ENCODE peak calls at places on chromosomes 1 and 21, in five cellular contexts. R is fibroblast of lung, J is mesenchymal stem cell, N is PC-3, V is OCI-LY7. U is an unnamed sample.

GRCh38 chr1:161946071-161946987 is 77.3 kb downstream of the OLFML2B start:
- DNase-seq in R (peak; percentile 83), J (peak; percentile 72), N (no peak), V (no peak), U (no peak)

GRCh38 chr1:72282690-72283203 is 408 bp upstream of the NEGR1 start:
- DNase-seq in R (peak; percentile 94), J (peak; percentile 93), N (peak; percentile 89), V (no peak), U (peak; percentile 89)

GRCh38 chr1:28309702-28310101 is 19.1 kb upstream of the MED18 start:
- DNase-seq in R (no peak), J (no peak), N (no peak), V (no peak), U (no peak)

GRCh38 chr21:36087362-36088138 is 17.7 kb downstream of the CBR1 start:
- DNase-seq in R (peak; percentile 24), J (no peak), N (no peak), V (no peak), U (no peak)

GRCh38 chr1:219085988-219086387 is 87.7 kb upstream of the LYPLAL1 start:
- DNase-seq in R (peak; percentile 81), J (peak; percentile 15), N (peak; percentile 54), V (no peak), U (no peak)

GRCh38 chr1:207393610-207394009 is 60.5 kb upstream of the CR2 start:
- DNase-seq in R (peak; percentile 92), J (peak; percentile 78), N (peak; percentile 100), V (no peak), U (no peak)

GRCh38 chr1:181135462-181135781 is 46.9 kb downstream of the IER5 start:
- DNase-seq in R (peak; percentile 49), J (peak; percentile 50), N (peak; percentile 21), V (peak; percentile 43), U (peak; percentile 67)

GRCh38 chr1:212664409-212665199 is 35.0 kb downstream of the BATF3 start:
- DNase-seq in R (no peak), J (no peak), N (no peak), V (no peak), U (no peak)

GRCh38 chr1:223678841-223679240 is 13.3 kb upstream of the CAPN8 start:
- DNase-seq in R (no peak), J (no peak), N (no peak), V (no peak), U (no peak)

GRCh38 chr21:43935711-43936110 is 70.7 kb downstream of the AGPAT3 start:
- DNase-seq in R (no peak), J (no peak), N (no peak), V (no peak), U (no peak)

GRCh38 chr1:8962812-8963669 is 17.4 kb downstream of the CA6 start:
- DNase-seq in R (no peak), J (peak; percentile 53), N (peak; percentile 56), V (peak; percentile 85), U (peak; percentile 40)

DNA sequence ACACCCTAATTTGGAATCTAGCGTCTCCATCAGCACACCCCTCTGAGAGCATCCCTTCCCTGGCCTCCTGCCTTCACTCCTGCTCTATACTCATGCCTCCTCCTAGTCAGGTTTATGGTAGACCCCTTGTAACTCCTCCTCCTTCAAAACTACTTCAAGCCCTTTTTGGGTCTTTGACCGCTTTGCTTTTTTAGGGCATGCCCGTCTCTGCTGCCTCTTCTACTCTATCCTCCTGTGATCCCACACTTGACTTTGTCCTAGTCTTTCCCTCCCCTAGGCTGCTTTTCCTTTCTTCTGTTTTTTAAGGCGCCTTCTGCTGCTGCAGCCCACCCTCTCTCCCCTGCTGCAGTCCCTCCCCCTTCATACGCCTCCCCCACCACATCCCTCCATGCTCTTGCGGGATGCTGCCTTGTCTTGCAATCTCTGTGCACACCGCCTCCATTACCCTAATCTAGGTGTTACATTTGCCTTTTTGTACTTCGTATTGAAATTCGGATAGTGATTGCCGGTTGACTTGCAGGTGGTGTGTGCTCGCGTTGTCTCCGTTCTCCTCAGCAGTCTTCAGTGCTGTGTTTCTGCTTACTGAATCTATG is 1.5 kb downstream of the SNX27 start:
- DNase-seq in R (no peak), J (no peak), N (no peak), V (no peak), U (no peak)
- H2AFZ ChIP-seq in R (no peak overlapping the region), J (no peak overlapping the region), N (peak overlapping the region; percentile 95), V (no peak overlapping the region), U (no peak overlapping the region)

DNA sequence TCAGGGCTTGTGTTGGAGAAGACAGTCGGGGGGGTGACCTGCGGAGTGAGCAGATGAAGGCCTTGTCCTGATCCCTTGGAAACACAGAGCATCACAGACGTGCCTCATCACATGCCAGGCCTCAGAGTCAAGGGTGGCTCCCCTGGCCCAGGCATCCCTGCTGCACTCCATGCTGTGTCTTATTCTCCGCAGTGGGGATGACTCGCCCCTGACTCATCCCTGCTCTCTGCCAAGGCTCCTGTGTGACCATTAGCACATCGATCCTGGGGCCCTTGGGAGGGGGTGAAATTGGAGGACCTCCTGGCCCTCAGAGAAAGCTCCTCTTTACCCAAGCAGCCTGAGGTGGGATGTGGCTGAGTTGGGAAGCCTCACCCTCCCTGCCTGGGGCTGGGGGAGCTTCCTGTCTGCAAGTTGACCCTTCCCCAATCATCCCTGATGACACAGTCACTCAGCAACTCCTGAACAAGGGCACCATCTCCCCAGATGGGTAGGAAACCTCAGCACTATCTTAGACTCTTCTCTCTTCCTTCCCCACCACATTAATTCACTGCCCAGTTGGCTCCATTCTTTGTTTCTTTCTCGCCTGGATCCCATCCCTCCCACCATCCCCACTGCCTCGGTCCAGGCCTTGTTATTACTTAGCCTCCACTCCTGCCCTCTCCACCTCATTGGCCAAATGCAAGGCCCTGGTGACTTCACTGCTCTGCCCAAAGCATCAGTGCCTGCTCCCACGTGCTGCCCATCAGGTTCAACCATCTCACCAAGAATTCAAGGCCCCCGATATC is 74.6 kb downstream of the CAMK2N1 start:
- DNase-seq in R (peak; percentile 94), J (peak; percentile 84), N (peak; percentile 94), V (no peak), U (no peak)
- H3K4me2 ChIP-seq in R (peak overlapping the region; percentile 46), J (no peak overlapping the region), N (peak overlapping the region; percentile 11), V (no peak overlapping the region), U (no peak overlapping the region)

DNA sequence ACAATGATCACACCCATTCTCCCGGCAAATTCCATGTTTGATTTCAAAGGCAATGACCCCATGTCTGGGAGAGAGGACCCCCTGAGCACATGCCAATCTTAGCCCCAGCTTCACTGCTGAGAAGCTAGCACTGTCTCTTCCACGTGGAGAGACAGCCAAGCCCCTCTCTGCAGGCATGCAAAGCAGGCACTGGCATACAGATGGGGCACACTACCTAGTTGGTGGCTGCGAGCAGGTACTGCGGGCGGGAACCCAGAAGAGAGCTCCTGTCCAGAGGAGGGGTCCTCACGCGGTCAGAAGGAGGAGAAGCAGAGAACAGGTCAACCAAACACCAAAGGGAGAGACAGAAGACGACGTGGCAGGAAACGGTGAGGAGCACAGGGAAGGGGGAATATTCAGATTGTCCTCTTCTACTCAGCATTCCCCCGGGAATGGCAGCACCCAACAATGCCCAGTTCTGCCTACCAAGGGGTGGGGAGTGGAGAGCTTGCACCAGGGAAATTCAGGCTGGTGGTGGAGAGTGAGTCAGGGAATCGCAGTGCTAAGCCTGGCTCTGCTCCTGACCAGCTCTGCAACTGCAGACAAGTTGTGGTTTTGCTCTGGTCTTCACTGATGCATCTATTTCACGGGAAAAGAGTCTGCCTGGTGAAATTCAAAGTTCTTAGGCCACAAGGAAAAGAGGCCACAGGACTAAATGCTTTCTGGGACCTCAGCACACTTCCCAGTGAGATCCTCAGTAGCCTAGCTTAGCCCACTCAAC is 48.1 kb upstream of the GOLT1A start:
- DNase-seq in R (peak; percentile 77), J (peak; percentile 68), N (no peak), V (no peak), U (no peak)
- H3K4me1 ChIP-seq in R (peaks cover 6% of the 10 kb centered on the region), J (peaks cover 7% of the 10 kb centered on the region), N (no peaks in the 10 kb centered on the region), V (no peaks in the 10 kb centered on the region), U (no peaks in the 10 kb centered on the region)

GRCh38 chr1:155000725-155001437 is 1.7 kb upstream of the ZBTB7B start:
- DNase-seq in R (peak; percentile 92), J (peak; percentile 94), N (peak; percentile 98), V (peak; percentile 93), U (peak; percentile 95)

GRCh38 chr1:155000475-155000724 is 2.2 kb upstream of the ZBTB7B start:
- DNase-seq in R (no peak), J (no peak), N (no peak), V (no peak), U (peak; percentile 74)

GRCh38 chr1:155001438-155001687 is 1.2 kb upstream of the ZBTB7B start:
- DNase-seq in R (no peak), J (no peak), N (no peak), V (no peak), U (no peak)

GRCh38 chr1:154998818-154999650 is 3.6 kb upstream of the ZBTB7B start:
- DNase-seq in R (peak; percentile 59), J (peak; percentile 62), N (peak; percentile 77), V (peak; percentile 88), U (peak; percentile 92)

DNA sequence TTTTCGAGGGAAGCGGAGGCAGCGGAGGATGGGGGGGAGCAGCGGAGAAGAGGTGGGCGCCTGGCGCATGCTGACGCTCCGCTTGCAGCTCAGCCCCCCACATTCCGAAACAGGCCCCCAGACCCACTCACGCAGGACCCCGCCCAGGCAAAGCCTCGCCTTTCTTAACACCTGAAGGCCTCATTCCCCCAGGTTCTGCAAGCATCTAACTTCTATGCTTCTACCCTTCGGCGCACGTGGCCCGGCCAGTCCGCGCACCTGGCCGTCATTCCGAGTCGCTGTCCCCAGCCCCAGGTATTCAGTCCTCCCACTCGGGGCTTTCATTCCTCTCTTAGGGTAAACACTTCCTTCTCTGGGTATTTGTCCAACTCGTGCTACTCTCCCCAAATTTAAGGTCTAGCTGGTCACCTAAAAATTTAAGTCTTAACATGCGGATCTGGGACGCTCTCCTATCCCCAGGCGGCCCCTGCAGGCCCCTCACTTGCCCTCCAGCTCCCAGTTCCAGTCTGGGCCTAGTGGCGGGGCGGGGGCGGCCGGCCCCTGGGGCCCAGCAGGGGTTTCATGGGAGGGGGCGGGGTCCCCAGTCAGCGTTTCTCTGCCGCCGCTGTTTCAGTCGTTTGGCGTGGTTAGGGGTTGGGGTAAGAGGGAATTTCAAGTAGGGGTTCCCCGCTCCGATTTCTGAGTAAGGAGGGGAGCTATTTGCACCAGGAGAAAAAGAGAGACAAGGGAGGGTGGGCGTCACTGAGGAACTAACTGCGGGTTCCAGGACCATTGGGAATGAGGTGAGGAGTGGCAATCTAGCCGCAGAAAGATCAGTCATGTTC is 2.7 kb upstream of the ZBTB7B start:
- DNase-seq in R (peak; percentile 11), J (peak; percentile 44), N (peak; percentile 38), V (peak; percentile 76), U (peak; percentile 91)
- H2AFZ ChIP-seq in R (peak overlapping the region; percentile 13), J (no peak overlapping the region), N (peak overlapping the region; percentile 78), V (peak overlapping the region; percentile 28), U (peak overlapping the region; percentile 5)

GRCh38 chr21:22795091-22795490 is 1796.9 kb downstream of the NCAM2 start:
- DNase-seq in R (no peak), J (no peak), N (no peak), V (no peak), U (no peak)

GRCh38 chr21:22796147-22796546 is 1797.9 kb downstream of the NCAM2 start:
- DNase-seq in R (no peak), J (no peak), N (no peak), V (no peak), U (no peak)

GRCh38 chr21:22791376-22791775 is 1793.2 kb downstream of the NCAM2 start:
- DNase-seq in R (no peak), J (no peak), N (no peak), V (no peak), U (no peak)

GRCh38 chr21:22791986-22792560 is 1793.9 kb downstream of the NCAM2 start:
- DNase-seq in R (peak; percentile 24), J (peak; percentile 34), N (peak; percentile 77), V (peak; percentile 64), U (peak; percentile 49)

GRCh38 chr21:22795644-22796043 is 1797.4 kb downstream of the NCAM2 start:
- DNase-seq in R (no peak), J (no peak), N (no peak), V (no peak), U (peak; percentile 16)
- H3K4me2 ChIP-seq in R (no peak overlapping the region), J (no peak overlapping the region), N (peak overlapping the region; percentile 7), V (no peak overlapping the region), U (peak overlapping the region; percentile 54)